ENCODE peak calls at places on chromosomes 13 and 19, in four cellular contexts. P is IMR-90, M is brain pericyte, A is WERI-Rb-1. X is an unnamed sample.

GRCh38 chr13:95530178-95530577 is 22.3 kb upstream of the CLDN10 start:
- DNase-seq in P (peak; percentile 5), M (no peak), A (no peak), X (peak; percentile 14)

GRCh38 chr13:46664195-46664594 is 111.2 kb downstream of the LRCH1 start:
- DNase-seq in P (no peak), M (no peak), A (no peak), X (no peak)

GRCh38 chr19:9848761-9849160 is 13.6 kb downstream of the PIN1 start:
- DNase-seq in P (no peak), M (no peak), A (peak; percentile 76), X (peak; percentile 80)

GRCh38 chr19:48674921-48675824 is 2.4 kb upstream of the NTN5 start:
- DNase-seq in P (peak; percentile 72), M (peak; percentile 38), A (peak; percentile 89), X (peak; percentile 92)

GRCh38 chr19:1213391-1214286 is 8.1 kb downstream of the STK11 start:
- DNase-seq in P (peak; percentile 58), M (no peak), A (no peak), X (no peak)

GRCh38 chr13:43816401-43816889 is 29.7 kb upstream of the ENOX1 start:
- DNase-seq in P (no peak), M (no peak), A (no peak), X (no peak)

GRCh38 chr13:50131998-50132936 is 117.0 kb downstream of the KCNRG start:
- DNase-seq in P (no peak), M (no peak), A (no peak), X (no peak)

GRCh38 chr13:74305876-74306275 is 171.7 kb upstream of the KLF12 start:
- DNase-seq in P (no peak), M (no peak), A (no peak), X (no peak)

GRCh38 chr19:17966497-17967257 is at the start of gene KCNN1:
- DNase-seq in P (no peak), M (no peak), A (no peak), X (peak; percentile 82)

GRCh38 chr13:66224644-66225043 is 1005.5 kb downstream of the PCDH9 start:
- DNase-seq in P (no peak), M (no peak), A (no peak), X (no peak)

GRCh38 chr19:18415177-18415867 is 3.9 kb upstream of the SSBP4 start:
- DNase-seq in P (peak; percentile 66), M (no peak), A (no peak), X (no peak)

GRCh38 chr13:112928958-112929777 is 39.8 kb upstream of the MCF2L start:
- DNase-seq in P (peak; percentile 28), M (no peak), A (no peak), X (peak; percentile 67)

GRCh38 chr13:30881191-30881651 is 24.9 kb upstream of the MEDAG start:
- DNase-seq in P (no peak), M (no peak), A (no peak), X (no peak)

GRCh38 chr13:98994896-98995295 is 17.0 kb upstream of the DOCK9 start:
- DNase-seq in P (no peak), M (no peak), A (no peak), X (no peak)

GRCh38 chr13:95822303-95822702 is 145.4 kb downstream of the DNAJC3 start:
- DNase-seq in P (no peak), M (no peak), A (no peak), X (no peak)